ENCODE peak calls at places on chromosomes 2 and 18, in five cellular contexts. One of them, this sample, is unnamed.
A peak's percentile ranks its signal among the peaks of the same experiment; 100 is the strongest.

GRCh38 chr18:8932866-8933265 is 169.6 kb upstream of the NDUFV2 start:
- DNase-seq in iPS-NIHi11: no peak
- DNase-seq in Daoy: no peak
- DNase-seq in HEK293T: no peak
- DNase-seq in stimulated activated CD4-positive, alpha-beta T cell treated with anti-CD3 and anti-CD28 coated beads, Interleukin-2, amount 100 ng/mL, for 48 hours: no peak
- DNase-seq in this sample: no peak

GRCh38 chr18:78436110-78436509 is 543.5 kb upstream of the SALL3 start:
- DNase-seq in iPS-NIHi11: no peak
- DNase-seq in Daoy: no peak
- DNase-seq in HEK293T: no peak
- DNase-seq in stimulated activated CD4-positive, alpha-beta T cell treated with anti-CD3 and anti-CD28 coated beads, Interleukin-2, amount 100 ng/mL, for 48 hours: no peak
- DNase-seq in this sample: no peak

GRCh38 chr2:172283476-172283875 is 143.9 kb upstream of the ITGA6 start:
- DNase-seq in iPS-NIHi11: no peak
- DNase-seq in Daoy: peak; percentile 15
- DNase-seq in HEK293T: no peak
- DNase-seq in stimulated activated CD4-positive, alpha-beta T cell treated with anti-CD3 and anti-CD28 coated beads, Interleukin-2, amount 100 ng/mL, for 48 hours: no peak
- DNase-seq in this sample: no peak

GRCh38 chr2:235659767-235660322 is 166.0 kb downstream of the AGAP1 start:
- DNase-seq in iPS-NIHi11: no peak
- DNase-seq in Daoy: peak; percentile 88
- DNase-seq in HEK293T: no peak
- DNase-seq in stimulated activated CD4-positive, alpha-beta T cell treated with anti-CD3 and anti-CD28 coated beads, Interleukin-2, amount 100 ng/mL, for 48 hours: no peak
- DNase-seq in this sample: no peak

GRCh38 chr2:38215993-38216392 is 140.0 kb upstream of the CYP1B1 start:
- DNase-seq in iPS-NIHi11: no peak
- DNase-seq in Daoy: no peak
- DNase-seq in HEK293T: no peak
- DNase-seq in stimulated activated CD4-positive, alpha-beta T cell treated with anti-CD3 and anti-CD28 coated beads, Interleukin-2, amount 100 ng/mL, for 48 hours: no peak
- DNase-seq in this sample: no peak

GRCh38 chr2:64837116-64837704 is 152.0 kb upstream of the SLC1A4 start:
- DNase-seq in iPS-NIHi11: no peak
- DNase-seq in Daoy: peak; percentile 79
- DNase-seq in HEK293T: no peak
- DNase-seq in stimulated activated CD4-positive, alpha-beta T cell treated with anti-CD3 and anti-CD28 coated beads, Interleukin-2, amount 100 ng/mL, for 48 hours: no peak
- DNase-seq in this sample: no peak

GRCh38 chr2:105143467-105144127 is 97.9 kb upstream of the GPR45 start:
- DNase-seq in iPS-NIHi11: peak; percentile 89
- DNase-seq in Daoy: peak; percentile 55
- DNase-seq in HEK293T: peak; percentile 41
- DNase-seq in stimulated activated CD4-positive, alpha-beta T cell treated with anti-CD3 and anti-CD28 coated beads, Interleukin-2, amount 100 ng/mL, for 48 hours: peak; percentile 23
- DNase-seq in this sample: no peak

GRCh38 chr2:65687614-65688013 is 255.2 kb upstream of the SPRED2 start:
- DNase-seq in iPS-NIHi11: no peak
- DNase-seq in Daoy: no peak
- DNase-seq in HEK293T: no peak
- DNase-seq in stimulated activated CD4-positive, alpha-beta T cell treated with anti-CD3 and anti-CD28 coated beads, Interleukin-2, amount 100 ng/mL, for 48 hours: no peak
- DNase-seq in this sample: no peak

GRCh38 chr2:112958428-112959108 is 19.2 kb upstream of the IL36G start:
- DNase-seq in iPS-NIHi11: peak; percentile 80
- DNase-seq in Daoy: peak; percentile 65
- DNase-seq in HEK293T: peak; percentile 62
- DNase-seq in stimulated activated CD4-positive, alpha-beta T cell treated with anti-CD3 and anti-CD28 coated beads, Interleukin-2, amount 100 ng/mL, for 48 hours: peak; percentile 32
- DNase-seq in this sample: peak; percentile 23

GRCh38 chr18:46832856-46833255 is 76.0 kb upstream of the ST8SIA5 start:
- DNase-seq in iPS-NIHi11: no peak
- DNase-seq in Daoy: no peak
- DNase-seq in HEK293T: no peak
- DNase-seq in stimulated activated CD4-positive, alpha-beta T cell treated with anti-CD3 and anti-CD28 coated beads, Interleukin-2, amount 100 ng/mL, for 48 hours: no peak
- DNase-seq in this sample: no peak

GRCh38 chr2:235827585-235827992 is 333.7 kb downstream of the AGAP1 start:
- DNase-seq in iPS-NIHi11: peak; percentile 53
- DNase-seq in Daoy: peak; percentile 83
- DNase-seq in HEK293T: no peak
- DNase-seq in stimulated activated CD4-positive, alpha-beta T cell treated with anti-CD3 and anti-CD28 coated beads, Interleukin-2, amount 100 ng/mL, for 48 hours: no peak
- DNase-seq in this sample: no peak

GRCh38 chr2:30488012-30488659 is 41.1 kb downstream of the LCLAT1 start:
- DNase-seq in iPS-NIHi11: no peak
- DNase-seq in Daoy: no peak
- DNase-seq in HEK293T: no peak
- DNase-seq in stimulated activated CD4-positive, alpha-beta T cell treated with anti-CD3 and anti-CD28 coated beads, Interleukin-2, amount 100 ng/mL, for 48 hours: no peak
- DNase-seq in this sample: no peak

GRCh38 chr18:41955688-41956087 is 654 bp downstream of the PIK3C3 start:
- DNase-seq in iPS-NIHi11: no peak
- DNase-seq in Daoy: no peak
- DNase-seq in HEK293T: no peak
- DNase-seq in stimulated activated CD4-positive, alpha-beta T cell treated with anti-CD3 and anti-CD28 coated beads, Interleukin-2, amount 100 ng/mL, for 48 hours: no peak
- DNase-seq in this sample: no peak

GRCh38 chr2:102082591-102083586 is 59.7 kb upstream of the IL1R1 start:
- DNase-seq in iPS-NIHi11: no peak
- DNase-seq in Daoy: peak; percentile 55
- DNase-seq in HEK293T: no peak
- DNase-seq in stimulated activated CD4-positive, alpha-beta T cell treated with anti-CD3 and anti-CD28 coated beads, Interleukin-2, amount 100 ng/mL, for 48 hours: peak; percentile 44
- DNase-seq in this sample: no peak

GRCh38 chr18:1805526-1805925 is 765.8 kb downstream of the METTL4 start:
- DNase-seq in iPS-NIHi11: no peak
- DNase-seq in Daoy: no peak
- DNase-seq in HEK293T: no peak
- DNase-seq in stimulated activated CD4-positive, alpha-beta T cell treated with anti-CD3 and anti-CD28 coated beads, Interleukin-2, amount 100 ng/mL, for 48 hours: no peak
- DNase-seq in this sample: no peak

GRCh38 chr18:50709215-50709614 is 110.6 kb downstream of the MRO start:
- DNase-seq in iPS-NIHi11: peak; percentile 39
- DNase-seq in Daoy: no peak
- DNase-seq in HEK293T: no peak
- DNase-seq in stimulated activated CD4-positive, alpha-beta T cell treated with anti-CD3 and anti-CD28 coated beads, Interleukin-2, amount 100 ng/mL, for 48 hours: no peak
- DNase-seq in this sample: no peak

GRCh38 chr2:130827502-130828251 is 9.0 kb upstream of the ARHGEF4 start:
- DNase-seq in iPS-NIHi11: no peak
- DNase-seq in Daoy: peak; percentile 90
- DNase-seq in HEK293T: no peak
- DNase-seq in stimulated activated CD4-positive, alpha-beta T cell treated with anti-CD3 and anti-CD28 coated beads, Interleukin-2, amount 100 ng/mL, for 48 hours: no peak
- DNase-seq in this sample: no peak

This sample was measured in iPS DF 19.7.